ENCODE peak calls at places on chromosomes 5 and 9, in five cellular contexts. A is head of caudate nucleus, D is T follicular helper cell, T is NCI-H187 treated with DMSO at 0.1 percent for 48 hours, J is H1. B is an unnamed sample.

GRCh38 chr5:133892306-133892705 is 76.1 kb downstream of the C5orf15 start:
- DNase-seq in A (no peak), D (no peak), T (no peak), J (no peak), B (no peak)

GRCh38 chr9:128689820-128690683 is 1.0 kb downstream of the SET start:
- DNase-seq in A (peak; percentile 50), D (peak; percentile 50), T (no peak), J (no peak), B (peak; percentile 84)

GRCh38 chr5:39427225-39427624 is 2.4 kb upstream of the DAB2 start:
- DNase-seq in A (no peak), D (no peak), T (no peak), J (no peak), B (no peak)

GRCh38 chr9:135993840-135994776 is 32.9 kb upstream of the UBAC1 start:
- DNase-seq in A (no peak), D (no peak), T (no peak), J (no peak), B (no peak)

GRCh38 chr5:168286386-168286785 is 5.1 kb upstream of the WWC1 start:
- DNase-seq in A (peak; percentile 89), D (no peak), T (peak; percentile 77), J (peak; percentile 71), B (no peak)

GRCh38 chr5:135013947-135014570 is 20.0 kb downstream of the PITX1 start:
- DNase-seq in A (no peak), D (no peak), T (no peak), J (peak; percentile 41), B (no peak)

GRCh38 chr9:90128587-90129190 is 513.9 kb downstream of the DIRAS2 start:
- DNase-seq in A (no peak), D (no peak), T (no peak), J (no peak), B (peak; percentile 36)

GRCh38 chr9:21513431-21513830 is 31.3 kb upstream of the IFNE start:
- DNase-seq in A (no peak), D (no peak), T (no peak), J (no peak), B (no peak)

GRCh38 chr5:125043781-125044391 is 297.4 kb upstream of the ZNF608 start:
- DNase-seq in A (no peak), D (no peak), T (no peak), J (no peak), B (no peak)

GRCh38 chr9:101311759-101312420 is 72.9 kb downstream of the BAAT start:
- DNase-seq in A (no peak), D (no peak), T (peak; percentile 22), J (no peak), B (peak; percentile 77)

GRCh38 chr9:130665029-130665430 is 636 bp downstream of the PRDM12 start:
- DNase-seq in A (no peak), D (no peak), T (no peak), J (no peak), B (no peak)

GRCh38 chr9:21121079-21121478 is 20.6 kb downstream of the IFNW1 start:
- DNase-seq in A (no peak), D (no peak), T (no peak), J (no peak), B (no peak)

GRCh38 chr5:88691945-88692868 is 190.8 kb downstream of the MEF2C start:
- DNase-seq in A (no peak), D (no peak), T (no peak), J (peak; percentile 68), B (peak; percentile 55)

GRCh38 chr9:126673689-126674364 is 60.1 kb downstream of the LMX1B start:
- DNase-seq in A (no peak), D (no peak), T (no peak), J (no peak), B (no peak)

GRCh38 chr9:127122176-127123151 is at the start of gene ANGPTL2:
- DNase-seq in A (peak; percentile 91), D (no peak), T (no peak), J (peak; percentile 90), B (peak; percentile 63)

GRCh38 chr5:168110384-168110783 is 181.1 kb upstream of the WWC1 start:
- DNase-seq in A (no peak), D (no peak), T (no peak), J (no peak), B (no peak)

GRCh38 chr9:80885894-80886293 is 803.5 kb downstream of the TLE1 start:
- DNase-seq in A (no peak), D (no peak), T (no peak), J (no peak), B (no peak)

GRCh38 chr9:124500028-124500795 is 7.0 kb downstream of the NR5A1 start:
- DNase-seq in A (no peak), D (no peak), T (no peak), J (no peak), B (no peak)

GRCh38 chr9:70133253-70134208 is 89.9 kb downstream of the MAMDC2 start:
- DNase-seq in A (no peak), D (no peak), T (no peak), J (no peak), B (no peak)

GRCh38 chr9:77663754-77664153 is 15.6 kb upstream of the GNA14 start:
- DNase-seq in A (no peak), D (no peak), T (no peak), J (no peak), B (no peak)

GRCh38 chr9:77707696-77708095 is 59.6 kb upstream of the GNA14 start:
- DNase-seq in A (no peak), D (no peak), T (no peak), J (no peak), B (no peak)

GRCh38 chr5:151153300-151153699 is 4.3 kb downstream of the ANXA6 start:
- DNase-seq in A (no peak), D (no peak), T (no peak), J (no peak), B (no peak)

GRCh38 chr9:12988259-12988658 is 213.4 kb downstream of the LURAP1L start:
- DNase-seq in A (no peak), D (no peak), T (no peak), J (no peak), B (no peak)

GRCh38 chr5:6780802-6781391 is 67.7 kb downstream of the TENT4A start:
- DNase-seq in A (no peak), D (no peak), T (no peak), J (no peak), B (peak; percentile 76)

GRCh38 chr5:58828145-58828544 is 245.3 kb downstream of the RAB3C start:
- DNase-seq in A (no peak), D (no peak), T (no peak), J (no peak), B (no peak)

GRCh38 chr9:108351571-108351970 is 504.2 kb downstream of the ACTL7B start:
- DNase-seq in A (no peak), D (no peak), T (no peak), J (no peak), B (no peak)

GRCh38 chr9:134458111-134458845 is 132.0 kb downstream of the RXRA start:
- DNase-seq in A (no peak), D (no peak), T (no peak), J (no peak), B (no peak)

B was measured in activated CD4-positive, alpha-beta T cell treated with anti-CD3 and anti-CD28 coated beads, Interleukin-2, amount 10 ng/mL, durations not matched to agents 24 days and 14 days.